ENCODE peak calls at places on chromosomes 1 and 21, in six cellular contexts. A, I, P, T, B and N are unnamed samples.
A peak's percentile ranks its signal among the peaks of the same experiment; 100 is the strongest.

GRCh38 chr1:32014199-32014936 is 700 bp downstream of the KHDRBS1 start:
- DNase-seq in A (peak; percentile 65), I (peak; percentile 62), P (peak; percentile 28), T (no peak), B (no peak), N (peak; percentile 58)

GRCh38 chr21:16047857-16048256 is 318.1 kb downstream of the USP25 start:
- DNase-seq in A (no peak), I (no peak), P (no peak), T (no peak), B (no peak), N (no peak)

GRCh38 chr1:104671684-104672353 is 922.1 kb downstream of the AMY1C start:
- DNase-seq in A (no peak), I (no peak), P (no peak), T (no peak), B (no peak), N (no peak)

GRCh38 chr1:22754106-22754768 is 43.6 kb downstream of the EPHB2 start:
- DNase-seq in A (no peak), I (peak; percentile 61), P (no peak), T (no peak), B (peak; percentile 58), N (no peak)

GRCh38 chr1:193431265-193431977 is 245.0 kb upstream of the B3GALT2 start:
- DNase-seq in A (no peak), I (peak; percentile 74), P (peak; percentile 4), T (peak; percentile 42), B (no peak), N (no peak)

GRCh38 chr1:119764220-119764619 is 4.5 kb downstream of the HMGCS2 start:
- DNase-seq in A (no peak), I (no peak), P (no peak), T (no peak), B (no peak), N (no peak)

GRCh38 chr1:186557147-186557777 is 96.3 kb upstream of the PDC start:
- DNase-seq in A (no peak), I (no peak), P (no peak), T (no peak), B (no peak), N (no peak)

GRCh38 chr1:175520186-175520585 is 223.2 kb downstream of the TNR start:
- DNase-seq in A (no peak), I (peak; percentile 87), P (no peak), T (no peak), B (no peak), N (no peak)

GRCh38 chr1:151510020-151510405 is 1.2 kb upstream of the CGN start:
- DNase-seq in A (no peak), I (no peak), P (no peak), T (no peak), B (no peak), N (no peak)

GRCh38 chr1:84478876-84479868 is at the start of gene RPF1:
- DNase-seq in A (peak; percentile 84), I (peak; percentile 85), P (peak; percentile 57), T (peak; percentile 82), B (peak; percentile 49), N (peak; percentile 85)

GRCh38 chr1:245500546-245500945 is 345.8 kb downstream of the KIF26B start:
- DNase-seq in A (no peak), I (no peak), P (no peak), T (no peak), B (no peak), N (peak; percentile 89)

GRCh38 chr1:236092899-236093298 is 28.0 kb upstream of the NID1 start:
- DNase-seq in A (no peak), I (no peak), P (no peak), T (no peak), B (no peak), N (no peak)

GRCh38 chr1:115641762-115642167 is at the start of gene VANGL1:
- DNase-seq in A (peak; percentile 90), I (peak; percentile 53), P (peak; percentile 56), T (peak; percentile 34), B (no peak), N (peak; percentile 84)

GRCh38 chr1:100866041-100866900 is 28.4 kb downstream of the EXTL2 start:
- DNase-seq in A (peak; percentile 31), I (peak; percentile 78), P (peak; percentile 5), T (peak; percentile 10), B (no peak), N (peak; percentile 53)

GRCh38 chr1:168613689-168614655 is 37.6 kb downstream of the XCL1 start:
- DNase-seq in A (no peak), I (no peak), P (no peak), T (no peak), B (no peak), N (no peak)

GRCh38 chr1:31228986-31229385 is 10.7 kb downstream of the NKAIN1 start:
- DNase-seq in A (no peak), I (no peak), P (no peak), T (no peak), B (no peak), N (no peak)

GRCh38 chr1:31621872-31622730 is 4.6 kb downstream of the HCRTR1 start:
- DNase-seq in A (no peak), I (no peak), P (no peak), T (no peak), B (no peak), N (no peak)

DNA sequence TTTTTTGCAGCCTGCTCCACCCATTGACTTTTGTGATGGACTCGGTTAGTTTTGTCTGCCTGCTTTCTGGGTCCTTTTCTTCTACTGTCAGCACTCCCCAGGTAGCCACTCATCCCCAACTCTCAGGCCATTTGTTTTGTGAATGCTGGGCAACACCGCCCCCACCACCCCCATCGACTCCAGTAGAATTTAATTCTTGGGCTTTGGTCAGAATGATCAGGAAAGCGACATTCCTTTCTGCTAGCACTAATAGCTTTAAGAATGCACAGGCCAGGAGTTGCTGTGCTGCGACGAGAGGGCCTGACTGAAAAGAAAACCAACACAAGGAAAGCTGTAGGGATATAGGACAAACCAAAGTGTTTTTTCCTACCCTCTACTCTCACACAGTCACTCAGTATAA is 144.4 kb downstream of the CDC7 start:
- DNase-seq in A (no peak), I (no peak), P (no peak), T (no peak), B (no peak), N (no peak)
- TF ChIP-seq MYC in A (no peak), I (no peak), P (no peak), T (no peak), B (no peak), N (no peak)

GRCh38 chr21:45455321-45456013 is 50.5 kb downstream of the COL18A1 start:
- DNase-seq in A (no peak), I (no peak), P (no peak), T (no peak), B (no peak), N (peak; percentile 52)
- TF ChIP-seq POLR2A in A (no peak), I (no peak), P (no peak), T (no peak), B (no peak), N (no peak)

GRCh38 chr1:25703671-25704637 is 87.4 kb downstream of the MAN1C1 start:
- DNase-seq in A (no peak), I (no peak), P (no peak), T (no peak), B (no peak), N (peak; percentile 31)

GRCh38 chr1:25706146-25707089 is 89.8 kb downstream of the MAN1C1 start:
- DNase-seq in A (no peak), I (no peak), P (no peak), T (no peak), B (no peak), N (no peak)

GRCh38 chr1:25705699-25706098 is 89.1 kb downstream of the MAN1C1 start:
- DNase-seq in A (no peak), I (no peak), P (no peak), T (no peak), B (no peak), N (no peak)

GRCh38 chr1:25710583-25711347 is 89.2 kb upstream of the SELENON start:
- DNase-seq in A (no peak), I (no peak), P (no peak), T (peak; percentile 7), B (no peak), N (no peak)

GRCh38 chr1:25707280-25708016 is 90.9 kb downstream of the MAN1C1 start:
- DNase-seq in A (no peak), I (no peak), P (no peak), T (no peak), B (no peak), N (peak; percentile 38)
- TF ChIP-seq MYC in A (no peak), I (no peak), P (no peak), T (no peak), B (no peak), N (no peak)

GRCh38 chr21:34598931-34599400 is 15.9 kb downstream of the RCAN1 start:
- DNase-seq in A (no peak), I (no peak), P (no peak), T (no peak), B (no peak), N (no peak)

GRCh38 chr21:34595457-34595856 is 19.5 kb downstream of the RCAN1 start:
- DNase-seq in A (no peak), I (no peak), P (no peak), T (peak; percentile 57), B (no peak), N (no peak)

GRCh38 chr21:34593954-34594531 is 20.9 kb downstream of the RCAN1 start:
- DNase-seq in A (no peak), I (peak; percentile 10), P (no peak), T (no peak), B (no peak), N (no peak)

GRCh38 chr21:34594566-34595234 is 20.2 kb downstream of the RCAN1 start:
- DNase-seq in A (no peak), I (no peak), P (no peak), T (no peak), B (no peak), N (no peak)

DNA sequence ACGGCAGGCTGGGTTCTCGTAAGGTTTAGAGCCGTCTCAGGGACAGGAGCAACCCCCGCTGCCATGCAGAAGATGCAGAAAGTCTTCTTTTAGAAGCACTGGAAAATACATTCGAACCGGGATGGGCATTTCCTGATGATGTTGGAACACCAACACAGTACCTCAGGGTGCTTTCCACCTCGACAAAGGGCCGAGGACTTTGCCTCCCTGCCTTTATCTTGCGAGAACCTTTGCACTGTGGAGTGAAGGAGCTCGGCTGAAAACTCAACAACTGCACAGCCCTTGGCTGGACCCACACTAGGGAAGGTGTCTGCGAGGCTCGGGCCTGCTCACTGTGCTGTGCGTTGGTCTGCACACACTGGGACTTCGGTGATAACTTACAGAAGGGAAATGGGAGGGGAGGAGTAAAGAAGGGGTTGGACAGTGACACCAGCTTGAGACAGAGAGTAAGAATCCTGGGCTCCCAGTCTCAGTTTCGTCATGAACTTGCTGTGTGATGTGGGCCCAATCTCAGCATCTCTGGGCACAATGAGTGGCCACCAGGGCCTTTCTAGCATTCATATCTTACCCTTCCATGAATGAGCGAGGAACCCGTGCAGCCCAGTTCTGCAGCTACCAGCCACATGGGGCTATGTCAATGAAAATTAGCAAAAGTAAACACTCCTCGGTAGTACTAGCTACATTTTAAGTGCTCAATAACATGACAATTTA is 18.2 kb downstream of the RCAN1 start:
- DNase-seq in A (no peak), I (no peak), P (no peak), T (no peak), B (no peak), N (no peak)
- TF ChIP-seq POLR2A in A (no peak), I (no peak), P (no peak), T (no peak), B (no peak), N (no peak)

GRCh38 chr1:57061369-57061768 is 95.6 kb upstream of the C8B start:
- DNase-seq in A (no peak), I (no peak), P (no peak), T (peak; percentile 76), B (no peak), N (peak; percentile 8)
- TF ChIP-seq MYC in A (no peak), I (no peak), P (no peak), T (no peak), B (no peak), N (no peak)